ENCODE peak calls at places on chromosomes 1 and 21, in five cellular contexts. M is HL-60, X is mammary epithelial cell, U is Peyer's patch, O is fibroblast of lung. F is an unnamed sample.

GRCh38 chr1:69569983-69570755 is 2.4 kb downstream of the LRRC7 start:
- DNase-seq in M (no peak), X (no peak), U (no peak), O (peak; percentile 43), F (peak; percentile 75)

GRCh38 chr1:91428182-91428798 is 23.7 kb upstream of the HFM1 start:
- DNase-seq in M (no peak), X (no peak), U (no peak), O (no peak), F (peak; percentile 39)

GRCh38 chr1:150464422-150464826 is 22.8 kb upstream of the TARS2 start:
- DNase-seq in M (peak; percentile 18), X (peak; percentile 42), U (peak; percentile 56), O (peak; percentile 46), F (peak; percentile 63)

GRCh38 chr1:164725401-164725800 is 166.4 kb downstream of the PBX1 start:
- DNase-seq in M (no peak), X (no peak), U (no peak), O (no peak), F (no peak)

GRCh38 chr1:54135436-54136120 is 17.2 kb downstream of the CDCP2 start:
- DNase-seq in M (no peak), X (no peak), U (no peak), O (peak; percentile 82), F (peak; percentile 45)

GRCh38 chr1:9004731-9005708 is 21.2 kb downstream of the SLC2A7 start:
- DNase-seq in M (peak; percentile 63), X (peak; percentile 49), U (peak; percentile 90), O (peak; percentile 78), F (peak; percentile 78)

GRCh38 chr1:157992031-157992568 is 1.3 kb upstream of the KIRREL1 start:
- DNase-seq in M (no peak), X (peak; percentile 55), U (peak; percentile 69), O (peak; percentile 48), F (peak; percentile 74)

GRCh38 chr1:42290130-42290529 is 44.9 kb downstream of the FOXJ3 start:
- DNase-seq in M (no peak), X (peak; percentile 15), U (no peak), O (peak; percentile 21), F (no peak)

GRCh38 chr1:230905733-230906132 is 37.4 kb upstream of the C1orf198 start:
- DNase-seq in M (no peak), X (no peak), U (no peak), O (peak; percentile 80), F (no peak)

GRCh38 chr21:44085491-44086321 is 21.5 kb upstream of the PWP2 start:
- DNase-seq in M (no peak), X (no peak), U (no peak), O (no peak), F (no peak)

GRCh38 chr21:34143783-34144182 is 70.4 kb downstream of the MRPS6 start:
- DNase-seq in M (no peak), X (no peak), U (no peak), O (no peak), F (no peak)

GRCh38 chr1:228804640-228805413 is 69.5 kb downstream of the RHOU start:
- DNase-seq in M (no peak), X (no peak), U (no peak), O (no peak), F (no peak)

GRCh38 chr1:202952818-202953217 is 5.3 kb downstream of the ADIPOR1 start:
- DNase-seq in M (peak; percentile 96), X (peak; percentile 93), U (no peak), O (peak; percentile 58), F (no peak)

GRCh38 chr1:222880586-222880985 is 65.7 kb downstream of the DISP1 start:
- DNase-seq in M (no peak), X (peak; percentile 57), U (no peak), O (peak; percentile 85), F (no peak)

GRCh38 chr1:226181996-226182714 is 4.4 kb downstream of the ACBD3 start:
- DNase-seq in M (peak; percentile 66), X (peak; percentile 50), U (peak; percentile 51), O (peak; percentile 62), F (peak; percentile 72)

GRCh38 chr1:147389532-147390184 is 147.2 kb downstream of the CHD1L start:
- DNase-seq in M (peak; percentile 7), X (peak; percentile 35), U (no peak), O (peak; percentile 31), F (no peak)

GRCh38 chr1:59707216-59707615 is 107.5 kb upstream of the HOOK1 start:
- DNase-seq in M (no peak), X (peak; percentile 79), U (no peak), O (peak; percentile 98), F (no peak)

GRCh38 chr1:94063379-94063778 is 57.6 kb downstream of the ABCA4 start:
- DNase-seq in M (no peak), X (no peak), U (no peak), O (peak; percentile 57), F (peak; percentile 61)

GRCh38 chr1:113207019-113207418 is 134.0 kb downstream of the LRIG2 start:
- DNase-seq in M (no peak), X (peak; percentile 12), U (no peak), O (no peak), F (peak; percentile 20)

GRCh38 chr1:54543729-54544496 is 4.1 kb upstream of the ACOT11 start:
- DNase-seq in M (peak; percentile 55), X (peak; percentile 83), U (no peak), O (peak; percentile 88), F (no peak)

GRCh38 chr1:19723874-19724273 is 59.2 kb downstream of the HTR6 start:
- DNase-seq in M (no peak), X (no peak), U (no peak), O (no peak), F (no peak)

GRCh38 chr1:208781391-208782035 is 537.3 kb upstream of the PLXNA2 start:
- DNase-seq in M (no peak), X (no peak), U (no peak), O (no peak), F (no peak)

GRCh38 chr21:38852278-38852677 is 46.5 kb downstream of the ETS2 start:
- DNase-seq in M (no peak), X (peak; percentile 64), U (no peak), O (peak; percentile 36), F (no peak)

DNA sequence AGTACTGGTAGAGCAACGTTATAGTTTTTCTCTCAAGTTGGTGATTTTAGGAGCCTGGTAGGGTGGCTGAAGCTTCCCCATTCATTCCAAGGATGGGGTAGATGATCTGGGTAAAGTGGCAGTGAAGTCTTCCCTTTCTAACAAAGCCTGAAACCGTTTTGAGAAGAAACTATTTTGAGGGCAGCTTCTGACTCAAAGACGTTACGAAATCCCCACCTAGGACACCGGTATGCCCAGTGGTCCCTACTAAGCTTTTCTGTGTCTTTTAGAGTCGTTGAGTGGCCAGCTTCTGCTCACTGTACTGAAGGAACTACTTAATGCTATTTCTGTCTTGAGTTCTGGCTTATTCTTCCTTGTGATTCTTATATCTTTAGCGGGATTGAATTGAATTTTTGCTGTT is 1.4 kb downstream of the WDTC1 start:
- DNase-seq in M (peak; percentile 45), X (peak; percentile 32), U (no peak), O (peak; percentile 12), F (no peak)
- H3K4me3 ChIP-seq in M (peak overlapping the region; percentile 78), X (peak overlapping the region; percentile 68), U (peak overlapping the region; percentile 88), O (peak overlapping the region; percentile 76), F (no peak overlapping the region)

DNA sequence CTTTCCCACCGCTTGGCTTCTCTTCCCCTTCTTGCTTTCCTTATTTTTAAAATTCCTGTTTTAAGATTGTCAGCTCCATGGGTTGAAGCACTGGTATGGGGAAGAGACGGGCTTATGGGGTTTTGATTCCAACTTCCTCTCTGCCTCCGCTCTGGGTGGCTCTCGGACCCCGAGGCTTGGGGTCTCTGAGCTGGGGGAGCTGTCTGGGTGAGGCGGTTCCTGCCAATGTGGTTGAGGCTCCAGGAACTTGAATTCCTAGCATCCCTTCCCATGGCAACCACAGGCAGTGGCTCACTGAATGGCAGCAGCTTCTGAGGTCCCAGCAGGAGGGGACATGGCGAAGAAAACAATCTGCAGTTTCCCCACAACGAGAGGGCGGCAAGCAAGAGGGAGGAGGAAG is 83.1 kb upstream of the C1orf174 start:
- DNase-seq in M (no peak), X (no peak), U (no peak), O (no peak), F (no peak)
- H3K4me3 ChIP-seq in M (no peak overlapping the region), X (no peak overlapping the region), U (no peak overlapping the region), O (no peak overlapping the region), F (no peak overlapping the region)

GRCh38 chr1:224607220-224608148 is 8.6 kb upstream of the CNIH3 start:
- DNase-seq in M (no peak), X (no peak), U (no peak), O (no peak), F (no peak)
- H3K4me3 ChIP-seq in M (no peak overlapping the region), X (no peak overlapping the region), U (no peak overlapping the region), O (no peak overlapping the region), F (no peak overlapping the region)

GRCh38 chr1:243257189-243257588 is 1.3 kb downstream of the SDCCAG8 start:
- DNase-seq in M (no peak), X (no peak), U (no peak), O (no peak), F (no peak)
- H3K4me3 ChIP-seq in M (peak overlapping the region; percentile 12), X (peak overlapping the region; percentile 61), U (no peak overlapping the region), O (peak overlapping the region; percentile 89), F (no peak overlapping the region)

DNA sequence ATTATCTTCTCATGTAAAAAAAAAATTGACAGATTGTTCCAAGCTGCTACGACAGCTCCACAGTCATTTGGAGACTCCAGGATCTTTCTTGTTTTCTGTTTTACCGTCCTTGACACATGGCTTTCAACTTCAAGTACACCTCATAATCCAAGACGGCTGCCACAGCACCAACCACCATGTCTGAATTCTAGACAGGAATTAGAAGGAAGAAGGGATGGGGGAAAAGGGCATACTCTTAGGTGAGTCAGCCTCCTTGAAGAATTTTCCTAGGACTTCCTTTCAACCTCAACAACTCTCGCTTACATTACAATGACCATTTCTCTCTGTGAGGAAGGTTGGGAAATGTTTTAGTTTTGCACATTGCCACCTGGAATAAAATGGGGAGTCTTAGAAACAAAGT is 110.3 kb upstream of the TNR start:
- DNase-seq in M (no peak), X (no peak), U (no peak), O (no peak), F (no peak)
- H3K4me3 ChIP-seq in M (no peak overlapping the region), X (no peak overlapping the region), U (no peak overlapping the region), O (no peak overlapping the region), F (no peak overlapping the region)

GRCh38 chr1:143680304-143680703 is 291.5 kb downstream of the FAM72C start:
- DNase-seq in M (no peak), X (no peak), U (no peak), O (no peak), F (no peak)
- H3K4me3 ChIP-seq in M (no peak overlapping the region), X (no peak overlapping the region), U (no peak overlapping the region), O (no peak overlapping the region), F (no peak overlapping the region)

GRCh38 chr1:234925440-234926251 is 203.0 kb downstream of the TOMM20 start:
- DNase-seq in M (no peak), X (peak; percentile 99), U (no peak), O (peak; percentile 100), F (peak; percentile 58)
- H3K4me3 ChIP-seq in M (no peak overlapping the region), X (no peak overlapping the region), U (no peak overlapping the region), O (no peak overlapping the region), F (no peak overlapping the region)